ENCODE peak calls at places on chromosomes 1 and 21, in six cellular contexts. P, L, Y, T, H and F are unnamed samples.

GRCh38 chr1:177091036-177091435 is 73.5 kb downstream of the ASTN1 start:
- DNase-seq in L (no peak), T (no peak), P (no peak), H (no peak), Y (peak; percentile 88), F (no peak)

GRCh38 chr1:15531003-15531402 is 4.4 kb downstream of the DNAJC16 start:
- DNase-seq in T (no peak), L (no peak), Y (no peak), P (no peak), H (no peak), F (no peak)

GRCh38 chr1:46405204-46405555 is 11.1 kb downstream of the FAAH start:
- DNase-seq in T (no peak), H (no peak), L (no peak), P (no peak), Y (no peak), F (no peak)

GRCh38 chr1:216462061-216462775 is 39.0 kb upstream of the USH2A start:
- DNase-seq in L (peak; percentile 80), H (no peak), T (no peak), Y (peak; percentile 51), P (no peak), F (no peak)

GRCh38 chr1:7550261-7550850 is 220.7 kb upstream of the VAMP3 start:
- DNase-seq in Y (no peak), P (no peak), T (no peak), H (no peak), L (no peak), F (no peak)

GRCh38 chr1:54167422-54168139 is 14.8 kb upstream of the CDCP2 start:
- DNase-seq in L (peak; percentile 32), Y (peak; percentile 65), P (no peak), T (no peak), H (no peak), F (peak; percentile 81)

GRCh38 chr1:56578963-56579875 is at the start of gene PLPP3:
- DNase-seq in T (peak; percentile 95), H (peak; percentile 87), L (peak; percentile 95), Y (peak; percentile 86), P (peak; percentile 89), F (peak; percentile 51)

GRCh38 chr1:43901562-43901961 is 32.0 kb upstream of the ARTN start:
- DNase-seq in T (no peak), L (no peak), P (no peak), H (no peak), Y (no peak), F (no peak)

GRCh38 chr1:193589597-193590040 is 403.2 kb upstream of the B3GALT2 start:
- DNase-seq in H (no peak), L (no peak), P (peak; percentile 16), T (no peak), Y (peak; percentile 43), F (no peak)

DNA sequence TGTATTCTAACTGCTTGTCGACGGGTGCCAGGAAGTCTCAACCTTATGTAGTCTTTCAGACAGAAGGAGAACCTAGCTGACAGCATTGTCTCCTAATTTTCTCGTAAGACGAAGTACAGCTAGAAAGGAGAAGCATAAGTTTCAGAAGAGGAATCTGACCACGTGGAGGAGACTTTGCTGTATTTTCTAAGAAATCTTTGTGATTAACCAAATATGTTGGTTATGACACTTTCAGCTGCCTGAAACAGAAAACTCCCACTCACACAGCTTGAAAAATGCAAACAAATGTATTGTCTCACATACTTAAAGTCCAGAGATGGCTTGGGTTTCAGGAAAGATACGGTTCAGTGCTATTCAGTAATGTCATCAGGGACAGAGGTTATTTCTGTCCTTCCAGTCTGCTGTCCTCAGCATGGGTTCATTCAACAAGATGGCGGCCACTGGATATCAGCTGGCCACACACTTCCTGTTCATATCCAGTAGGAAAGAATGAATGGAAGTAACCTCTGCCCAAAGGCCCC is 109.5 kb upstream of the ZNF648 start:
- DNase-seq in T (peak; percentile 48), Y (no peak), H (no peak), P (peak; percentile 13), L (no peak), F (no peak)
- H3K27ac ChIP-seq in T (no peak overlapping the region), Y (no peak overlapping the region), H (no peak overlapping the region), P (no peak overlapping the region), L (no peak overlapping the region), F (no peak overlapping the region)

GRCh38 chr1:145982010-145982723 is 14.2 kb downstream of the TXNIP start:
- DNase-seq in Y (no peak), T (no peak), P (peak; percentile 74), H (no peak), L (no peak), F (no peak)
- H3K27ac ChIP-seq in Y (no peak overlapping the region), T (peak overlapping the region; percentile 100), P (peak overlapping the region; percentile 93), H (peak overlapping the region; percentile 94), L (no peak overlapping the region), F (no peak overlapping the region)

DNA sequence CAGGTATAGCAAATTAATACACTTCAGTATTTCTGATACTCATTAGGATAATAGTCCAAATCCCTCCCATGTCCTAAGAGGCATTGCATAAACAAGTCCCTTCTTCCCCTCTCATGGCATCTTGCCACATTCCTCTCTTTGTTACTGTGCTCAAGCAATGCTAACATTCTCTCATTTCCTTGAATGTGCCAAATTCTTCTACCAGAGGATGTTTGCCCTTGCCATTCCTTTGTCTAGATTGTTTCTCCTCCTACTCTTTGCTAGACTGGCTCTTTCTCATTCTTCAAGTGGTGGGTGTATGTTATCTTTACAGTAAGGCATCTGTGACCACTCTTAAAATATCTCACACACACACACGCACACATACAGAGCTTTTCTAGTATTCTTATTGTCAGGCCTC is 621.0 kb upstream of the CXADR start:
- DNase-seq in Y (no peak), H (no peak), P (no peak), L (no peak), T (no peak), F (no peak)
- H3K27ac ChIP-seq in Y (no peak overlapping the region), H (no peak overlapping the region), P (no peak overlapping the region), L (peak overlapping the region; percentile 23), T (no peak overlapping the region), F (no peak overlapping the region)

GRCh38 chr21:38503588-38503987 is 5.3 kb upstream of the ERG start:
- DNase-seq in L (peak; percentile 85), P (peak; percentile 31), T (no peak), Y (no peak), H (no peak), F (no peak)

GRCh38 chr21:38499296-38499695 is 1.0 kb upstream of the ERG start:
- DNase-seq in Y (no peak), H (no peak), T (no peak), P (no peak), L (peak; percentile 14), F (no peak)

GRCh38 chr21:38498057-38498833 is at the start of gene ERG:
- DNase-seq in Y (no peak), H (no peak), T (no peak), P (no peak), L (no peak), F (no peak)

GRCh38 chr21:38496224-38496623 is 2.1 kb downstream of the ERG start:
- DNase-seq in T (no peak), H (no peak), P (no peak), Y (no peak), L (no peak), F (no peak)

GRCh38 chr21:38500073-38500472 is 1.8 kb upstream of the ERG start:
- DNase-seq in H (no peak), L (no peak), T (no peak), Y (no peak), P (no peak), F (no peak)
- H3K27ac ChIP-seq in H (no peak overlapping the region), L (no peak overlapping the region), T (peak overlapping the region; percentile 30), Y (no peak overlapping the region), P (peak overlapping the region; percentile 56), F (no peak overlapping the region)

GRCh38 chr21:17699524-17700189 is 87.0 kb upstream of the BTG3 start:
- DNase-seq in H (no peak), P (no peak), T (no peak), L (no peak), Y (no peak), F (no peak)
- H3K27ac ChIP-seq in H (no peak overlapping the region), P (no peak overlapping the region), T (no peak overlapping the region), L (no peak overlapping the region), Y (no peak overlapping the region), F (no peak overlapping the region)